ENCODE peak calls at places on chromosome 16, in eight cellular contexts. T, N, C, M, P, H, S and O are unnamed samples. For H3K9me3, the result is how much of the 10 kb centered on the place peaks cover.

GRCh38 chr16:72860726-72861562 is 187.0 kb downstream of the ZFHX3 start:
- DNase-seq in T (peak), N (no peak), C (no peak), M (no peak), P (no peak), H (no peak), S (no peak), O (no peak)

GRCh38 chr16:16151315-16151714 is 72.0 kb downstream of the ABCC6 start:
- DNase-seq in T (no peak), N (no peak), C (no peak), M (no peak), P (no peak), H (no peak), S (no peak), O (no peak)

GRCh38 chr16:72857841-72858594 is 189.9 kb downstream of the ZFHX3 start:
- DNase-seq in T (no peak), N (no peak), C (no peak), M (no peak), P (no peak), H (no peak), S (no peak), O (no peak)

GRCh38 chr16:50497592-50497991 is 50.6 kb upstream of the NKD1 start:
- DNase-seq in T (peak), N (no peak), C (no peak), M (no peak), P (no peak), H (no peak), S (peak), O (no peak)

GRCh38 chr16:78507576-78507975 is 408.1 kb downstream of the WWOX start:
- DNase-seq in T (no peak), N (no peak), C (no peak), M (no peak), P (no peak), H (no peak), S (no peak), O (no peak)

GRCh38 chr16:66045626-66046025 is 320.9 kb upstream of the CDH5 start:
- DNase-seq in T (no peak), N (no peak), C (no peak), M (no peak), P (no peak), H (peak), S (no peak), O (no peak)

GRCh38 chr16:30656974-30657865 is 1.0 kb upstream of the FBRS start:
- DNase-seq in T (no peak), N (no peak), C (peak), M (no peak), P (no peak), H (no peak), S (no peak), O (no peak)

GRCh38 chr16:22014271-22014873 is 6.5 kb downstream of the MOSMO start:
- DNase-seq in T (no peak), N (no peak), C (peak), M (peak), P (no peak), H (no peak), S (no peak), O (no peak)

GRCh38 chr16:65934443-65934842 is 432.0 kb upstream of the CDH5 start:
- DNase-seq in T (no peak), N (no peak), C (no peak), M (no peak), P (no peak), H (no peak), S (no peak), O (no peak)

GRCh38 chr16:86500708-86501510 is 9.4 kb upstream of the FOXF1 start:
- DNase-seq in T (no peak), N (no peak), C (no peak), M (no peak), P (no peak), H (no peak), S (no peak), O (no peak)

GRCh38 chr16:4795828-4796572 is 831 bp downstream of the SMIM22 start:
- DNase-seq in T (no peak), N (no peak), C (no peak), M (no peak), P (no peak), H (no peak), S (no peak), O (no peak)

GRCh38 chr16:76577003-76577402 is 299.8 kb downstream of the CNTNAP4 start:
- DNase-seq in T (no peak), N (no peak), C (peak), M (no peak), P (no peak), H (no peak), S (no peak), O (no peak)

GRCh38 chr16:48963901-48964615 is 317.6 kb downstream of the CBLN1 start:
- DNase-seq in T (peak), N (no peak), C (no peak), M (no peak), P (peak), H (peak), S (no peak), O (no peak)

GRCh38 chr16:28304214-28304613 is 11.9 kb downstream of the SBK1 start:
- DNase-seq in T (peak), N (peak), C (peak), M (peak), P (no peak), H (peak), S (peak), O (no peak)

GRCh38 chr16:35011-35775 is 18.2 kb downstream of the POLR3K start:
- DNase-seq in T (peak), N (no peak), C (no peak), M (no peak), P (no peak), H (no peak), S (no peak), O (no peak)

GRCh38 chr16:1533443-1533951 is at the start of gene TMEM204:
- DNase-seq in T (no peak), N (peak), C (no peak), M (no peak), P (no peak), H (peak), S (no peak), O (peak)

GRCh38 chr16:27795992-27796614 is 246.2 kb downstream of the KATNIP start:
- DNase-seq in T (peak), N (peak), C (peak), M (peak), P (no peak), H (peak), S (peak), O (no peak)

GRCh38 chr16:28876973-28877641 is 1.2 kb upstream of the ATP2A1 start:
- DNase-seq in T (no peak), N (no peak), C (no peak), M (no peak), P (no peak), H (no peak), S (no peak), O (no peak)

GRCh38 chr16:53642094-53642493 is 61.6 kb downstream of the RPGRIP1L start:
- DNase-seq in T (no peak), N (no peak), C (no peak), M (no peak), P (no peak), H (no peak), S (no peak), O (no peak)

GRCh38 chr16:18983565-18984424 is at the start of gene TMC7:
- DNase-seq in T (peak), N (peak), C (peak), M (no peak), P (peak), H (peak), S (peak), O (peak)

GRCh38 chr16:87375426-87376135 is 8.0 kb downstream of the FBXO31 start:
- DNase-seq in T (no peak), N (no peak), C (no peak), M (no peak), P (no peak), H (peak), S (no peak), O (no peak)

GRCh38 chr16:85941863-85942644 is 43.1 kb downstream of the IRF8 start:
- DNase-seq in T (no peak), N (no peak), C (no peak), M (no peak), P (no peak), H (no peak), S (no peak), O (no peak)

GRCh38 chr16:61042736-61043135 is 993.5 kb downstream of the CDH8 start:
- DNase-seq in T (no peak), N (no peak), C (peak), M (no peak), P (no peak), H (no peak), S (no peak), O (no peak)

GRCh38 chr16:46658925-46659324 is 30.1 kb downstream of the VPS35 start:
- DNase-seq in T (peak), N (no peak), C (peak), M (peak), P (no peak), H (no peak), S (no peak), O (no peak)

GRCh38 chr16:52416888-52417287 is 130.1 kb downstream of the TOX3 start:
- DNase-seq in T (no peak), N (no peak), C (no peak), M (no peak), P (no peak), H (no peak), S (no peak), O (no peak)

GRCh38 chr16:88434746-88435145 is 18.3 kb upstream of the ZFPM1 start:
- DNase-seq in T (no peak), N (no peak), C (no peak), M (no peak), P (no peak), H (no peak), S (no peak), O (no peak)

GRCh38 chr16:22787456-22788189 is 26.3 kb upstream of the HS3ST2 start:
- DNase-seq in T (no peak), N (no peak), C (no peak), M (no peak), P (no peak), H (peak), S (no peak), O (peak)

GRCh38 chr16:56732832-56733231 is 2.9 kb downstream of the NUP93 start:
- DNase-seq in T (no peak), N (no peak), C (no peak), M (no peak), P (no peak), H (no peak), S (no peak), O (no peak)

GRCh38 chr16:88570691-88571092 is 489 bp downstream of the ZC3H18 start:
- DNase-seq in T (peak), N (peak), C (peak), M (peak), P (no peak), H (peak), S (no peak), O (no peak)

GRCh38 chr16:55240933-55241332 is 83.1 kb upstream of the IRX6 start:
- DNase-seq in T (no peak), N (no peak), C (no peak), M (no peak), P (no peak), H (no peak), S (no peak), O (no peak)

GRCh38 chr16:85321856-85322271 is 209.6 kb upstream of the CIBAR2 start:
- DNase-seq in T (no peak), N (peak), C (no peak), M (no peak), P (no peak), H (peak), S (no peak), O (peak)

GRCh38 chr16:1545044-1545736 is 11.7 kb downstream of the TMEM204 start:
- DNase-seq in T (no peak), N (no peak), C (no peak), M (no peak), P (no peak), H (no peak), S (peak), O (peak)

GRCh38 chr16:5906351-5906750 is 808.8 kb upstream of the EEF2KMT start:
- DNase-seq in T (no peak), N (no peak), C (no peak), M (no peak), P (no peak), H (no peak), S (no peak), O (no peak)
- H3K9me3 ChIP-seq in T (under half), N (under half), C (under half), M (under half), P (under half), H (under half), S (under half), O (under half)

GRCh38 chr16:82005491-82005830 is 5.8 kb downstream of the SDR42E1 start:
- DNase-seq in T (no peak), N (no peak), C (no peak), M (no peak), P (no peak), H (no peak), S (no peak), O (no peak)

GRCh38 chr16:82008957-82009592 is 2.2 kb downstream of the SDR42E1 start:
- DNase-seq in T (no peak), N (no peak), C (no peak), M (no peak), P (no peak), H (no peak), S (no peak), O (no peak)

GRCh38 chr16:82004651-82005490 is 6.4 kb downstream of the SDR42E1 start:
- DNase-seq in T (no peak), N (no peak), C (no peak), M (no peak), P (no peak), H (no peak), S (no peak), O (no peak)

GRCh38 chr16:82010649-82011048 is 621 bp downstream of the SDR42E1 start:
- DNase-seq in T (no peak), N (no peak), C (peak), M (no peak), P (no peak), H (no peak), S (no peak), O (no peak)

DNA sequence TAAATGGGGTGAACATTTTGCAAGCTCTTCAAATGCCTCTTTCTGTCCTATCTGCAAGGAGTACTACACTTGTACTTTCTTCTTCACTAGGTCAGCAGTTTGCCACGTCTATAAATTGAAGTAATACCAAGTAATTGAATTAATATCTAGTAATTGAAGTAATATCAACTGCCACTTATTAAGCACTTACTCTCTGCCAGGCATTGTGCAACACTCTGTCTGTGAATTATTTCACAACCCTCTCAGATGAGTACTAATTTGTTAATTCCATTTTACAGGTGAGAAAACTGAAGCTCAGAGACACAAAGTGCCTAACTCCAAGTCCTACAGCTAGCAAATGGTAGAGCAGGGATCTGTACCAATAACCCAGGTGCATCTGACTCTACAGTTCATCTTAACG is 4.1 kb downstream of the SDR42E1 start:
- DNase-seq in T (no peak), N (no peak), C (no peak), M (no peak), P (no peak), H (no peak), S (no peak), O (no peak)
- H3K9me3 ChIP-seq in T (under half), N (under half), C (under half), M (under half), P (under half), H (under half), S (under half), O (under half)

GRCh38 chr16:81938331-81939163 is 72.7 kb downstream of the SDR42E1 start:
- DNase-seq in T (no peak), N (no peak), C (no peak), M (no peak), P (no peak), H (no peak), S (no peak), O (no peak)

GRCh38 chr16:81940781-81941560 is 70.3 kb downstream of the SDR42E1 start:
- DNase-seq in T (peak), N (no peak), C (no peak), M (no peak), P (no peak), H (peak), S (peak), O (no peak)

GRCh38 chr16:81939164-81940067 is 71.9 kb downstream of the SDR42E1 start:
- DNase-seq in T (no peak), N (no peak), C (no peak), M (no peak), P (no peak), H (no peak), S (no peak), O (no peak)

GRCh38 chr16:81936209-81936608 is 75.1 kb downstream of the SDR42E1 start:
- DNase-seq in T (no peak), N (no peak), C (no peak), M (no peak), P (no peak), H (no peak), S (no peak), O (no peak)

DNA sequence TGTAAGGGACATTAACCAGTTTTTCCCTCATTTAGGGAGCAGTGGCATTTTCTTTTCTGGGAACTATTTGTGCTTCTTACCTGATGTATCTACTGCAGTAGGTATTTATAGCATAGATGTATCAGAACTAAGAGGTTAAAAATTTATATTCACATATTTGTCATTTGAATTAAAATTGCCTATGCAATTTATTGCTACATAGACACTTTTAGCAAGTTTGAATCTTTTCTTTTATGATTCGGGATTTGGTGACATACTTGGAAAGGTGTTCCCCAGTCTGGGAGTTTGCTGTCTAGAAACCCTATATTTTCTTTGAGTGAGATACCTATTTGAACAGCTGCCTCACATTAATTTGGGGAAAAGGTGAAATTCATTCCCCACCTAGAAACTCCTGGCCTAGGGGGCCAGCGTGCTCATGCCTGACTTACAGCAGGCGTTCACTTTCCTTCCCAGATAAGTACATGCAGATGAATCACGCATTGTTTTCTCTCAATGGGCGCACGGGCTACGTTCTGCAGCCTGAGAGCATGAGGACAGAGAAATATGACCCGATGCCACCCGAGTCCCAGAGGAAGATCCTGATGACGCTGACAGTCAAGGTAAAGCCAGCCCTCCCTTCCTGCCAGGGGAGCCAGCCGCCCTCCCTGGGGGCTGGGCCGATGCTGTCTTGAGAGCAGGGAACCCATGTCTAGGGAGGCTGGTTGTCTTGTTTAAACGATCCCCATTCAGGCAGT is 73.8 kb downstream of the SDR42E1 start:
- DNase-seq in T (peak), N (peak), C (no peak), M (no peak), P (no peak), H (no peak), S (no peak), O (no peak)
- H3K9me3 ChIP-seq in T (under half), N (under half), C (under half), M (under half), P (under half), H (under half), S (under half), O (under half)

DNA sequence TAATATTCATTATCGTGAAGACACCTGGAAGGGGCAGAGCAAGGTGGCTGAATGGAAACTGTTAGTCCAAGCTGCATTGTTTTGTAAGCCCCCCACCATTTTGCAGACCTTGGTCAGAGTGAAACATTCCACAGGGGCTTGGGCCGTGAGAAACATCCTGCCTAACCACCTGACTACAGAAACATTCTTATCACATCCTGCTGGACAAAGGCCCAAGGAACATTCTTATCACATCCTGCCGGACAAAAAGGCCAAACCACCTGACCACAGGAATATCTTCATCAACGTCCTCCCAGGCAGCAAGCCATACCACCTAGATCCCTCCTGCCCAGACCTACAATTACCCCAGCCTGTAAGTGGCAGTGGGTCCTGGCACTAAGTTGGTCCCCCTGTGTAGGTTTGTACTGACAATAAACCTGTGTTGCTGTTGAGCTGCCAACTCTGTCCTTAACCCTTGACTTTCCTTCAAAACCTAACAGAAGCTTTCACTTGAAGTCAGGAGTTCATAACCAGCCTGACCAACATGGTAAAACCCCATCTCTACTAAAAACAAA is 19.6 kb downstream of the ATF7IP2 start:
- DNase-seq in T (peak), N (peak), C (no peak), M (no peak), P (no peak), H (no peak), S (peak), O (no peak)
- H3K9me3 ChIP-seq in T (under half), N (under half), C (under half), M (under half), P (under half), H (under half), S (under half), O (under half)

GRCh38 chr16:3311496-3311895 is 6.2 kb downstream of the ZNF75A start:
- DNase-seq in T (no peak), N (no peak), C (no peak), M (no peak), P (no peak), H (no peak), S (no peak), O (no peak)
- H3K9me3 ChIP-seq in T (under half), N (under half), C (under half), M (under half), P (half or more), H (half or more), S (under half), O (under half)

DNA sequence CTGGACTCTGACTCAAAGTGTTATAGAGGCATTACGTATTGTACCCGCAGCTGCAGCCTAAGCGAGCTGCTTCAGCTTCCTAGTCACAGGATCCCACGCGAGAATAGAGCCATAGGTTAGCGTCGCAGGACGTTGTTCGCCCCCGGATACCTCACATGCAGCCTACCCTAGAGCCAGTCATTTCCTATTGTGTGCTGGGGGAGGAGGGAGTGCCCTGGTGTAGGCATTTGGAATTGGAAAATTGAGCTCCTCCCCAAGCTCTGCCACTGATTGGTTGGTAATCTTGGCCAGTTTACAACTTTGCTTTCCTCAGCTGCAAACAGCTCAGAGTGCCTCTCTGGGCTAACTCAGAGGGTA is 530 bp downstream of the NAA60 start:
- DNase-seq in T (peak), N (peak), C (no peak), M (peak), P (no peak), H (peak), S (peak), O (peak)
- H3K9me3 ChIP-seq in T (under half), N (under half), C (under half), M (under half), P (under half), H (under half), S (under half), O (under half)

GRCh38 chr16:35750701-35751104 is 2291.3 kb downstream of the TP53TG3F start:
- DNase-seq in T (no peak), N (no peak), C (no peak), M (no peak), P (no peak), H (no peak), S (no peak), O (no peak)
- H3K9me3 ChIP-seq in T (half or more), N (under half), C (under half), M (under half), P (under half), H (under half), S (half or more), O (under half)